ENCODE peak calls at places on chromosomes 13 and 19, in four cellular contexts. L, A, I and E are unnamed samples.

GRCh38 chr13:113552079-113552478 is 32.5 kb upstream of the TFDP1 start:
- DNase-seq in L (peak; percentile 13), A (no peak), I (no peak), E (no peak)

GRCh38 chr19:2462635-2463421 is 6.1 kb upstream of the LMNB2 start:
- DNase-seq in L (peak; percentile 85), A (peak; percentile 74), I (no peak), E (peak; percentile 93)

GRCh38 chr13:47835470-47836228 is 165.4 kb downstream of the SUCLA2 start:
- DNase-seq in L (no peak), A (no peak), I (no peak), E (no peak)

GRCh38 chr19:17862711-17863519 is 3.2 kb downstream of the RPL18A start:
- DNase-seq in L (no peak), A (no peak), I (no peak), E (peak; percentile 83)

GRCh38 chr13:22198001-22198400 is 527.1 kb downstream of the FGF9 start:
- DNase-seq in L (no peak), A (peak; percentile 38), I (no peak), E (no peak)

GRCh38 chr13:45409993-45410392 is 8.2 kb downstream of the SLC25A30 start:
- DNase-seq in L (no peak), A (no peak), I (no peak), E (no peak)

GRCh38 chr19:48895226-48895625 is 3.3 kb downstream of the TULP2 start:
- DNase-seq in L (no peak), A (no peak), I (no peak), E (no peak)

GRCh38 chr13:30314562-30314961 is 7.2 kb upstream of the KATNAL1 start:
- DNase-seq in L (no peak), A (no peak), I (no peak), E (no peak)

GRCh38 chr19:35704218-35704617 is at the start of gene ZBTB32:
- DNase-seq in L (no peak), A (no peak), I (no peak), E (peak; percentile 41)

GRCh38 chr13:24264976-24265375 is 44.4 kb upstream of the C1QTNF9 start:
- DNase-seq in L (peak; percentile 56), A (no peak), I (peak; percentile 62), E (peak; percentile 58)

GRCh38 chr13:19596960-19597361 is 35.6 kb upstream of the TPTE2 start:
- DNase-seq in L (no peak), A (no peak), I (no peak), E (no peak)

GRCh38 chr13:23922005-23922932 is 25.0 kb upstream of the C1QTNF9B start:
- DNase-seq in L (peak; percentile 54), A (no peak), I (no peak), E (peak; percentile 60)

GRCh38 chr13:73429691-73430090 is 370.9 kb downstream of the KLF5 start:
- DNase-seq in L (no peak), A (no peak), I (no peak), E (no peak)

GRCh38 chr19:19033426-19034203 is at the start of the genes ARMC6 and SUGP2:
- DNase-seq in L (peak; percentile 83), A (peak; percentile 84), I (peak; percentile 80), E (peak; percentile 82)

GRCh38 chr13:111006508-111007031 is 91.7 kb upstream of the ANKRD10 start:
- DNase-seq in L (peak; percentile 61), A (peak; percentile 27), I (no peak), E (peak; percentile 67)

GRCh38 chr19:41877916-41878905 is 1.1 kb downstream of the CD79A start:
- DNase-seq in L (no peak), A (no peak), I (no peak), E (no peak)

GRCh38 chr13:74839656-74840055 is 642.3 kb downstream of the TBC1D4 start:
- DNase-seq in L (no peak), A (no peak), I (no peak), E (no peak)

GRCh38 chr13:100382787-100383186 is 205.8 kb downstream of the GGACT start:
- DNase-seq in L (no peak), A (no peak), I (no peak), E (no peak)

GRCh38 chr13:109649713-109650112 is 136.7 kb downstream of the IRS2 start:
- DNase-seq in L (no peak), A (no peak), I (no peak), E (no peak)

GRCh38 chr13:113374511-113375175 is 10.7 kb upstream of the GRTP1 start:
- DNase-seq in L (no peak), A (no peak), I (no peak), E (no peak)

GRCh38 chr13:23790591-23791170 is 98.5 kb downstream of the MIPEP start:
- DNase-seq in L (no peak), A (no peak), I (no peak), E (peak; percentile 10)

GRCh38 chr13:74825170-74825948 is 656.6 kb downstream of the TBC1D4 start:
- DNase-seq in L (no peak), A (no peak), I (no peak), E (no peak)

GRCh38 chr19:6588508-6589345 is 2.2 kb downstream of the CD70 start:
- DNase-seq in L (no peak), A (no peak), I (no peak), E (no peak)

GRCh38 chr13:113953561-113953960 is 20.3 kb downstream of the C13orf46 start:
- DNase-seq in L (no peak), A (no peak), I (no peak), E (no peak)

GRCh38 chr13:94550030-94550738 is 45.8 kb downstream of the TGDS start:
- DNase-seq in L (peak; percentile 58), A (no peak), I (no peak), E (no peak)

GRCh38 chr13:75445717-75446529 is 36.0 kb downstream of the TBC1D4 start:
- DNase-seq in L (no peak), A (no peak), I (no peak), E (no peak)

GRCh38 chr19:6260912-6261636 is 18.7 kb downstream of the MLLT1 start:
- DNase-seq in L (no peak), A (no peak), I (no peak), E (no peak)

GRCh38 chr19:10260141-10260584 is 8.1 kb downstream of the MRPL4 start:
- DNase-seq in L (peak; percentile 88), A (no peak), I (peak; percentile 42), E (peak; percentile 94)

GRCh38 chr19:35327642-35328041 is 1.3 kb upstream of the CD22 start:
- DNase-seq in L (no peak), A (no peak), I (no peak), E (no peak)

GRCh38 chr13:101323601-101324000 is 92.7 kb downstream of the NALCN start:
- DNase-seq in L (no peak), A (no peak), I (no peak), E (no peak)

GRCh38 chr13:50444726-50445125 is 398.8 kb downstream of the DLEU7 start:
- DNase-seq in L (no peak), A (no peak), I (no peak), E (no peak)